ENCODE peak calls at places on chromosome 4, in seven cellular contexts. M is uterus; J is lung microvascular endothelial cell; Z is activated CD8-positive, alpha-beta memory T cell treated with anti-CD3 and anti-CD28 coated beads for 48 hours; R is AML-193; B is choroid plexus epithelial cell; L is cardiac muscle cell. W is an unnamed sample.

GRCh38 chr4:103478729-103479128 is 241.1 kb downstream of the TACR3 start:
- DNase-seq in M (no peak), J (no peak), Z (no peak), R (no peak), B (peak), L (no peak), W (peak)

GRCh38 chr4:71009796-71010588 is 16.5 kb downstream of the DCK start:
- DNase-seq in M (no peak), J (peak), Z (no peak), R (no peak), B (peak), L (peak), W (peak)

GRCh38 chr4:112296949-112297483 is at the start of gene ALPK1:
- DNase-seq in M (no peak), J (peak), Z (no peak), R (peak), B (peak), L (no peak), W (peak)

GRCh38 chr4:30718021-30718888 is 1.9 kb upstream of the PCDH7 start:
- DNase-seq in M (peak), J (peak), Z (no peak), R (no peak), B (peak), L (peak), W (no peak)

GRCh38 chr4:36997727-36998126 is 246.8 kb upstream of the NWD2 start:
- DNase-seq in M (no peak), J (no peak), Z (no peak), R (no peak), B (no peak), L (no peak), W (no peak)

GRCh38 chr4:14871676-14872430 is 130.4 kb upstream of the CPEB2 start:
- DNase-seq in M (no peak), J (peak), Z (no peak), R (peak), B (no peak), L (peak), W (peak)

GRCh38 chr4:112813790-112814189 is 176.8 kb downstream of the LARP7 start:
- DNase-seq in M (no peak), J (no peak), Z (no peak), R (no peak), B (peak), L (no peak), W (no peak)

GRCh38 chr4:150004481-150004880 is 73.8 kb upstream of the DCLK2 start:
- DNase-seq in M (no peak), J (peak), Z (no peak), R (no peak), B (peak), L (peak), W (no peak)

GRCh38 chr4:143417679-143418403 is 81.2 kb downstream of the GAB1 start:
- DNase-seq in M (no peak), J (no peak), Z (no peak), R (no peak), B (no peak), L (no peak), W (no peak)

GRCh38 chr4:144627663-144628076 is 18.3 kb upstream of the HHIP start:
- DNase-seq in M (no peak), J (peak), Z (no peak), R (no peak), B (peak), L (no peak), W (no peak)

W was measured in Kasumi-1.